ENCODE peak calls at places on chromosome 4, in five cellular contexts. P is endothelial cell, Q is GM12864, B is H9, J is GM06990. N is an unnamed sample.

GRCh38 chr4:122783301-122784215 is 43.1 kb upstream of the FGF2 start:
- DNase-seq in P (peak), Q (no peak), B (peak), J (no peak), N (peak)

GRCh38 chr4:122798101-122798500 is 28.5 kb upstream of the FGF2 start:
- DNase-seq in P (no peak), Q (no peak), B (peak), J (no peak), N (peak)

GRCh38 chr4:7285244-7286122 is 93.1 kb downstream of the SORCS2 start:
- DNase-seq in P (no peak), Q (no peak), B (no peak), J (no peak), N (no peak)

GRCh38 chr4:145731026-145731425 is 51.1 kb downstream of the C4orf51 start:
- DNase-seq in P (no peak), Q (no peak), B (no peak), J (no peak), N (peak)

GRCh38 chr4:8439914-8440490 is 521 bp downstream of the ACOX3 start:
- DNase-seq in P (no peak), Q (no peak), B (no peak), J (no peak), N (no peak)

GRCh38 chr4:183355405-183355804 is 33.2 kb upstream of the CLDN24 start:
- DNase-seq in P (no peak), Q (no peak), B (no peak), J (no peak), N (no peak)

GRCh38 chr4:10108818-10109783 is 7.5 kb downstream of the WDR1 start:
- DNase-seq in P (no peak), Q (no peak), B (no peak), J (no peak), N (no peak)

GRCh38 chr4:74631338-74631737 is 163.0 kb downstream of the BTC start:
- DNase-seq in P (no peak), Q (no peak), B (no peak), J (no peak), N (no peak)

GRCh38 chr4:7392438-7393374 is 42.0 kb downstream of the PSAPL1 start:
- DNase-seq in P (peak), Q (no peak), B (peak), J (no peak), N (no peak)

GRCh38 chr4:53098681-53099121 is 236.6 kb downstream of the RASL11B start:
- DNase-seq in P (no peak), Q (no peak), B (no peak), J (no peak), N (no peak)

GRCh38 chr4:152983774-152984411 is 47.8 kb downstream of the FHDC1 start:
- DNase-seq in P (no peak), Q (no peak), B (peak), J (no peak), N (no peak)

GRCh38 chr4:142379277-142380051 is 466.6 kb downstream of the INPP4B start:
- DNase-seq in P (no peak), Q (no peak), B (no peak), J (no peak), N (peak)

GRCh38 chr4:142550955-142551354 is 295.1 kb downstream of the INPP4B start:
- DNase-seq in P (no peak), Q (no peak), B (no peak), J (no peak), N (no peak)

GRCh38 chr4:10085828-10086505 is 30.6 kb downstream of the WDR1 start:
- DNase-seq in P (no peak), Q (no peak), B (no peak), J (no peak), N (no peak)

GRCh38 chr4:48360285-48360965 is 19.1 kb downstream of the SLAIN2 start:
- DNase-seq in P (no peak), Q (no peak), B (no peak), J (no peak), N (no peak)

GRCh38 chr4:84032372-84032771 is 466.7 kb downstream of the NKX6-1 start:
- DNase-seq in P (no peak), Q (peak), B (no peak), J (peak), N (no peak)

GRCh38 chr4:83561381-83561780 is 25.5 kb downstream of the GPAT3 start:
- DNase-seq in P (no peak), Q (no peak), B (no peak), J (no peak), N (peak)

GRCh38 chr4:106371166-106371565 is 2.6 kb upstream of the GIMD1 start:
- DNase-seq in P (no peak), Q (no peak), B (no peak), J (no peak), N (no peak)

GRCh38 chr4:170388255-170388654 is 298.5 kb upstream of the AADAT start:
- DNase-seq in P (no peak), Q (no peak), B (no peak), J (no peak), N (no peak)

GRCh38 chr4:176436500-176436973 is 116.8 kb downstream of the SPCS3 start:
- DNase-seq in P (no peak), Q (no peak), B (no peak), J (peak), N (peak)

GRCh38 chr4:57119054-57119651 is 9.0 kb upstream of the IGFBP7 start:
- DNase-seq in P (no peak), Q (no peak), B (no peak), J (no peak), N (peak)

GRCh38 chr4:163702736-163703135 is 208.2 kb downstream of the TMA16 start:
- DNase-seq in P (no peak), Q (no peak), B (no peak), J (no peak), N (no peak)

GRCh38 chr4:82372502-82372873 is 1.3 kb downstream of the HNRNPD start:
- DNase-seq in P (peak), Q (no peak), B (no peak), J (no peak), N (no peak)

GRCh38 chr4:44351069-44351468 is 97.5 kb downstream of the KCTD8 start:
- DNase-seq in P (no peak), Q (no peak), B (no peak), J (no peak), N (no peak)

GRCh38 chr4:10095296-10095991 is 21.2 kb downstream of the WDR1 start:
- DNase-seq in P (no peak), Q (no peak), B (no peak), J (no peak), N (no peak)

GRCh38 chr4:109571494-109571893 is 11.4 kb downstream of the MCUB start:
- DNase-seq in P (no peak), Q (no peak), B (no peak), J (no peak), N (no peak)

GRCh38 chr4:109572154-109572553 is 12.1 kb downstream of the MCUB start:
- DNase-seq in P (no peak), Q (no peak), B (no peak), J (no peak), N (no peak)

GRCh38 chr4:109574931-109575804 is 15.1 kb downstream of the MCUB start:
- DNase-seq in P (no peak), Q (no peak), B (no peak), J (no peak), N (no peak)

GRCh38 chr4:109576462-109576861 is 16.4 kb downstream of the MCUB start:
- DNase-seq in P (no peak), Q (no peak), B (no peak), J (no peak), N (no peak)

GRCh38 chr4:109574443-109574850 is 14.4 kb downstream of the MCUB start:
- DNase-seq in P (no peak), Q (no peak), B (no peak), J (no peak), N (no peak)
- TF ChIP-seq CTCF in P (no peak), Q (peak), B (peak), J (peak), N (no peak)

DNA sequence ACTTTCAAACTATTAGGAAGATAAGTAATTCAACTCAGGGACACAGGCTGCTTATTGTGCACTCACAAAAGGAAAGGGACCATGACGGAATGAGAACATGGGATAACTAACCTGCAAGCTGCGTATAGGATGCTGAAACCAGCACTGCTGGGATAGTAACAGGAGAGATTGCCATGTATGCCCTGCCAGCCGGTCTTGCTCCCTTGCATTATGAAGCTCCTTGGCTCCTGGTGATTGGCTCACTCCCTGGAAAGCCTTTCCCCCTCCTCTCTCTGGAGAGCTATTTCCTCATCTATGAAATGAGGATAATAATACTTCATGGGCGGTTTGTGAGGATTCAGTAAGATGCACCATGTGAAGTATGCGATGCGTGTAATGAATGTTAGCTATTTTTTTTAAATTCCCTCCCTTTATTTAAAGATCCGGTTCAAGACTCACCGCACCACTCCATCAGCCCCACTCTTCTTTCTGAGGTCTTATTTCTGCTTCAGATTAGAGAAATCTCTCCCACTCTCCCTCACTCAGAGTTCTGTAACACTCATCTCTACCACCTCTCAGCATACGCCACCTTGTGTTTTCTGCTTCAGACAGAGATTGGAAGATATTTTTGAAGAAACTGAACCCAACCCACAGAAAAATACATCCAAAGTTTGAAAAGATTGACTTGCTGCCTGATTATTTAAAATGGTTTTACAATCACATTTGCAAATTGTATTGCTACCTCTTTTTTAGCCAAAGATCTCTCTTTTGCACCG is 18.4 kb downstream of the MSMO1 start:
- DNase-seq in P (no peak), Q (no peak), B (no peak), J (no peak), N (no peak)
- TF ChIP-seq CTCF in P (no peak), Q (no peak), B (peak), J (no peak), N (peak)

DNA sequence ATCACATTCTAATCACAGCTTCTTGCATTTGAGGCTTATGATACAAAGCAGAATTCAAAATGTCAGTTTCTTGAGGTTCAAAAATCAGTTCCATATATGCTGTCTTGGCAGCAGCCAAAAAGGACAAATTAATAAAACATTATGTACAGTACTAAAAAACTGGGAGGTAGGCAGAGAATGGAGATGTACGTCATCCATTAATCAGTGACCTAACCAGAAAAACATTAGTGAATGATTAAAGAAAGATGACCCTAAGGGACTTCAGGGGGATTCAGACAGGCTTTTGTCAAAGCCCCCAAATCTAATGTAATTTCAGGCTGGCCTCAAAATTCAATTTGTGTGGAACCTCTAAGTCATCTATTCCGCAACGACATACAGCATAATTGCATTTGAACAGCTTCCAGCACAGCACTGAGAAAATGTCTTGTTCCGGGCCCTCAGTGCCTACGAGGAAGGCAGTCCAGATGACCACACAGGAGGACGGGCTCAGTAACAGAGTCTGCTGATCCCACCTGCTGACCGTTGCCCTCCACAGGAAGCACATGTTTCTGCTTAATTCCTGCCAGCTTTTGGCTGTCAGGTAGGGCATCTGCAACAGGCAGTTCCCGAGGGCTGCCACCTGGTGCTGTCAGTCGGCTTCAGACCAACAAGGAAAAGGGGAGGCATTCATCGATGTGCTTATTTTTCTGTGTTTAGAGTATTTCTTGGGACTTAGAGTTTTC is 83.8 kb upstream of the HHIP start:
- DNase-seq in P (peak), Q (no peak), B (peak), J (no peak), N (no peak)
- TF ChIP-seq CTCF in P (no peak), Q (no peak), B (peak), J (no peak), N (no peak)

DNA sequence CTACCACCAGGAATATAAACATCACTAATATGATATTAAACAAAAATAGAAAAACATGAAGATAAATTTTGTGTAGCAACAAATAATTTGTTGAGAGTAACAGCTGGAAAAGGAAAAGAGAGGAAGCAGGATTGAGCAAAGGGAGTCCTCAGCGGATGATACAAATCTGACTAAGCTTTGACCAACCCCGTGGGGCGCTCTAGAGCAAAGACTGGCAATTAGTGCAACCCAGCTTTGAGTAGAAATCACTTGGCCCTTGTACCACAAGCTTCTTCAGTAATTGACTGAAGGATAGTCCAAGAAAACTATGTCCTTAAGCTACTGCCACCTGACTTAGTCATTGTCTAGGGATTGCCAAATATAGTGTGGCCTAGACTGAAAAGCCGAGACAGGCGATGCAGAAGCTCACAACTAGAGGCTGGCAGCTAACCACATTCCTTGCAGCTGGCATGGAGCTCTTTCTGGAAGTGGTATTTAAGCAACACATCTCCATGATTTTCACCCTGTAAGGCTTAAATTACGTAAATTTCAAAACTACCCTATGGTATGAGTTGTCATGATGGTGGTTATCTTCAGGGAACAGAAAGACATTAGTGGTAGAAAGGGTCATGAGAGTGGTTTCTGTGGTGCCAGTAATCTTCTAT is 396.0 kb downstream of the PDGFC start:
- DNase-seq in P (no peak), Q (no peak), B (peak), J (no peak), N (no peak)
- TF ChIP-seq CTCF in P (no peak), Q (no peak), B (peak), J (no peak), N (no peak)

GRCh38 chr4:180615746-180616145 is 1627.5 kb upstream of the TENM3 start:
- DNase-seq in P (no peak), Q (no peak), B (no peak), J (no peak), N (no peak)
- TF ChIP-seq CTCF in P (peak), Q (no peak), B (peak), J (no peak), N (no peak)

DNA sequence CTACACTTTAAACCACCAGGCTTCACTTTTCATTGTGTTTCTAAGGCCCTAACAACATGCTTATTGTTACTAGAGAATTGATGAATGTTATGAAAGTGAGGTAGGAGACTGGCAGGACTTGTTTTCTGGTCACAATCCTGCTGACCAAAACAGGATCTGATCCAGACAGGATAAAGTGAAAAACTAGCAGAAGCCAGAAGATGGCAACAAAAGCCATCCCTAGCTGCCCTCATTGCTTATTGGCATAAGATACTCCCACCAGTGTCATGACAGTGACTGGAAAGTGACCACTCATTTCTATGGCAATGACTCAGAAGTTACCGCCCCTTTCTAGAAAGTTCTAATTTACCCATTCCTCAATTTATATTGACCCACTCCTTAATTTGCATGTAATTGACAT is 29.9 kb upstream of the FGG start:
- DNase-seq in P (no peak), Q (no peak), B (no peak), J (no peak), N (no peak)
- TF ChIP-seq CTCF in P (no peak), Q (no peak), B (peak), J (no peak), N (no peak)

DNA sequence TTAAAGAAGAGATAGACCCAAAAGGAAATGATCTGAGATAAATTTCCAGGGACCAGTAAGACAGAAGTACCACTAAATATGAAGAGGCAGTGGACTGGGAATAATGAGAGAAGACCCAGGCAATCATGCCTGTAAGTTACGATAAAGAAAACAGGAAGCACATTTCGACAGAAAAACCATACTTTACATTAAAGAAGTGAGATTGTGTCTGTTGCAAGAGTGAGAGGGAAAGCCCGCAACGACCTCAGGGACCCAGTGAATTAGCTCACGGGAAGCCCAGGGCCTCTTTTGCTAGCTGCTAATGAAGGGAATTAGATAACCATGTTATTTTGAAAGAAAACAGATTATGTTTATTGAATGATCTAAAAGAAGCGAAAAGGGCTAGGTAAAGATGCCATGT is 28.9 kb upstream of the ACSL1 start:
- DNase-seq in P (no peak), Q (no peak), B (no peak), J (peak), N (no peak)
- TF ChIP-seq CTCF in P (no peak), Q (no peak), B (no peak), J (no peak), N (no peak)

GRCh38 chr4:120286813-120287212 is 220.2 kb upstream of the MAD2L1 start:
- DNase-seq in P (no peak), Q (no peak), B (peak), J (no peak), N (no peak)
- TF ChIP-seq CTCF in P (peak), Q (no peak), B (peak), J (peak), N (no peak)